ENCODE peak calls at places on chromosomes 4 and X, in six cellular contexts. A, E, N, T, K and F are unnamed samples.

GRCh38 chrX:45849261-45849660 is 648.6 kb upstream of the DIPK2B start:
- DNase-seq in A (peak), N (peak), K (peak), E (peak), T (no peak), F (peak)

GRCh38 chr4:183628189-183628588 is 30.8 kb downstream of the RWDD4 start:
- DNase-seq in N (no peak), T (no peak), K (no peak), E (no peak), A (no peak), F (no peak)

GRCh38 chr4:24403263-24403662 is 181.1 kb downstream of the DHX15 start:
- DNase-seq in K (no peak), N (no peak), T (no peak), E (no peak), A (no peak), F (no peak)

GRCh38 chrX:15947648-15948317 is 93.2 kb upstream of the AP1S2 start:
- DNase-seq in E (peak), K (peak), N (peak), A (no peak), T (no peak), F (peak)

GRCh38 chr4:183505556-183506388 is 914 bp downstream of the ING2 start:
- DNase-seq in T (peak), N (peak), E (peak), A (peak), K (peak), F (peak)

GRCh38 chrX:107716045-107716684 is 59.4 kb downstream of the TSC22D3 start:
- DNase-seq in N (peak), A (no peak), E (peak), K (no peak), T (no peak), F (peak)

GRCh38 chrX:29858714-29859113 is 356.6 kb upstream of the MAGEB2 start:
- DNase-seq in K (no peak), T (no peak), A (no peak), E (peak), N (peak), F (peak)

GRCh38 chr4:121736735-121737351 is 28.1 kb downstream of the SMIM43 start:
- DNase-seq in N (peak), K (peak), A (peak), E (peak), T (no peak), F (peak)

GRCh38 chrX:8848921-8849320 is 47.7 kb upstream of the FAM9A start:
- DNase-seq in E (peak), T (no peak), N (no peak), A (no peak), K (no peak), F (peak)

GRCh38 chr4:27887646-27888045 is 1027.0 kb downstream of the STIM2 start:
- DNase-seq in E (no peak), A (no peak), T (no peak), N (no peak), K (no peak), F (no peak)

GRCh38 chrX:13697440-13697839 is 8.5 kb downstream of the RAB9A start:
- DNase-seq in N (no peak), E (no peak), K (no peak), T (no peak), A (no peak), F (peak)

GRCh38 chrX:49838374-49838773 is 9.3 kb downstream of the PAGE4 start:
- DNase-seq in E (peak), A (peak), K (peak), N (peak), T (no peak), F (peak)
- TF ChIP-seq CTCF in E (peak), A (peak), K (peak), N (peak), T (peak), F (peak)

DNA sequence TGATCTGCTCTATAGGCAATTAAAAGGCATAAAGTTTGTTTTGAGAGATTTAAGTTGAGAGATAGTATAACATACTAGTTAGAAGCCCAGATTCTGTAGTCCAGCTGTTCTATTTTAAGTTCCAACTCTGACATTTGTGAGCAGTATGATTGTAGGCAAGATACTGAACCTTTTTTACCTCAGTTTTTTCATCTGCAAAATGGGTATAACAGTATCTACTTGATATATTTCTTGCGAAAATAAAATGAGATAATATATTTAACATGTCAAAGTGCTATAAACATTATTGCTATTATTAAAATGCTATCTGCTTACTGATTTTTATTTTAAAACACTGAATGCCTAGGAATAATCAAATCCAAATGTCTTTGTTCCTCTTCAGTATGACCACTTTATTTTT is 19.2 kb downstream of the TMPRSS11F start:
- DNase-seq in T (no peak), A (no peak), K (no peak), E (no peak), N (no peak), F (no peak)
- H3K4me3 ChIP-seq in T (no peak), A (no peak), K (no peak), E (no peak), N (no peak), F (no peak)

DNA sequence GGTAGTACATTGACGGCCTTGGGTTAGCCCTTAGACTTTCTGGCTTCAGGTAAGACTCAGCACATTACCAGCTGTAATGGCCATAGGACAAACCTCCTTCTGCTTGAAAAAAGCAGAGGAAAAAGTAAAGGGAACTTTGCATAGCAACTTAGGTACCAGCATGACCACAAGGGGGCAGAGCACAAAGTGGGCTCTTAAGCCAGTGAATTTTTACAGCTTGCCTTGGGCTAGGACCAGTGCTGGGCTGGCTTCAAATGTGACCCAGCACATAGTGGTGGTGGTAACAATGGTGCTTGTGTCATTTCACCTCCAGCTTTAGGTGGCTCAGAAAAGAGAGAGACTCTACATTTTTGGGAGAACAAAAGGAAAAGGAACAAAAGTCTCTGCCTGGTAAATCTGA is 66.1 kb downstream of the KLHL4 start:
- DNase-seq in N (peak), A (peak), K (peak), T (no peak), E (peak), F (peak)
- TF ChIP-seq CTCF in N (peak), A (peak), K (peak), T (peak), E (peak), F (peak)

DNA sequence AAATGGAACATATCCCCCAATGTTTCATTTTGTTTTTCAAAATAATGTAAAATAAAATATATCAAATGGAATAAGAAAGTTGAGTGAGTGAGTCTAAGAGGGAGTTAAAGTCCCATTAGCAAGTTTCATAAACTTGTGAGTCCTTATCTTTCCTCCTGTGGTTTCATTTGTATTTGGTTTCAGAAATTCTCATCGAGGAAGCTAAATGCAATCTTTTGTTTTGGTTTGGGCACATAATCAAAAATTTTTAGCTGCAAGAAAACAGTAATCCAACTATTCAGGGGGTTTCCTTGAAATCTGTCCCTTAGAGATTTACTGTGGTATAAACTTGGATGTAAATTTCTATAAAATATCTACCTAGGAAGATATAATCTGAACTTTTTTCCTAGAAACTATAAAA is 124.2 kb downstream of the CAMK2D start:
- DNase-seq in N (peak), E (peak), K (no peak), T (no peak), A (no peak), F (peak)
- H3K4me3 ChIP-seq in N (no peak), E (no peak), K (no peak), T (no peak), A (no peak), F (no peak)